ENCODE peak calls at places on chromosomes 4 and X, in six cellular contexts. One of them, this sample, is unnamed.

GRCh38 chr4:5554376-5554775 is 154.0 kb downstream of the EVC2 start:
- DNase-seq in mesenchymal stem cell: no peak
- DNase-seq in aorta: no peak
- DNase-seq in esophagus squamous epithelium: no peak
- DNase-seq in adrenal gland: no peak
- DNase-seq in CD8-positive, alpha-beta memory T cell: no peak
- DNase-seq in this sample: no peak

GRCh38 chr4:107258359-107258758 is 222.2 kb upstream of the DKK2 start:
- DNase-seq in adrenal gland: no peak
- DNase-seq in aorta: no peak
- DNase-seq in esophagus squamous epithelium: no peak
- DNase-seq in CD8-positive, alpha-beta memory T cell: no peak
- DNase-seq in mesenchymal stem cell: no peak
- DNase-seq in this sample: peak; percentile 82

GRCh38 chr4:27318740-27319139 is 458.1 kb downstream of the STIM2 start:
- DNase-seq in esophagus squamous epithelium: no peak
- DNase-seq in aorta: no peak
- DNase-seq in adrenal gland: no peak
- DNase-seq in mesenchymal stem cell: peak; percentile 35
- DNase-seq in CD8-positive, alpha-beta memory T cell: no peak
- DNase-seq in this sample: no peak

GRCh38 chr4:33107813-33108212 is 2387.6 kb downstream of the PCDH7 start:
- DNase-seq in esophagus squamous epithelium: no peak
- DNase-seq in aorta: no peak
- DNase-seq in mesenchymal stem cell: peak; percentile 6
- DNase-seq in adrenal gland: no peak
- DNase-seq in CD8-positive, alpha-beta memory T cell: no peak
- DNase-seq in this sample: no peak

GRCh38 chr4:76950052-76950845 is 697 bp downstream of the SEPTIN11 start:
- DNase-seq in CD8-positive, alpha-beta memory T cell: peak; percentile 66
- DNase-seq in esophagus squamous epithelium: no peak
- DNase-seq in adrenal gland: peak; percentile 33
- DNase-seq in aorta: peak; percentile 75
- DNase-seq in mesenchymal stem cell: peak; percentile 61
- DNase-seq in this sample: no peak

GRCh38 chrX:30308263-30309138 is 689 bp downstream of the NR0B1 start:
- DNase-seq in mesenchymal stem cell: peak; percentile 24
- DNase-seq in CD8-positive, alpha-beta memory T cell: no peak
- DNase-seq in esophagus squamous epithelium: no peak
- DNase-seq in aorta: peak; percentile 40
- DNase-seq in adrenal gland: peak; percentile 74
- DNase-seq in this sample: no peak

GRCh38 chr4:4406455-4407298 is 19.8 kb downstream of the NSG1 start:
- DNase-seq in adrenal gland: no peak
- DNase-seq in aorta: peak; percentile 22
- DNase-seq in esophagus squamous epithelium: no peak
- DNase-seq in CD8-positive, alpha-beta memory T cell: no peak
- DNase-seq in mesenchymal stem cell: no peak
- DNase-seq in this sample: no peak

GRCh38 chrX:130539721-130540321 is 138.0 kb downstream of the RBMX2 start:
- DNase-seq in aorta: peak; percentile 62
- DNase-seq in esophagus squamous epithelium: no peak
- DNase-seq in mesenchymal stem cell: peak; percentile 28
- DNase-seq in CD8-positive, alpha-beta memory T cell: no peak
- DNase-seq in adrenal gland: peak; percentile 71
- DNase-seq in this sample: peak; percentile 35

GRCh38 chr4:185269286-185269685 is 59.9 kb downstream of the SNX25 start:
- DNase-seq in aorta: no peak
- DNase-seq in mesenchymal stem cell: no peak
- DNase-seq in esophagus squamous epithelium: no peak
- DNase-seq in adrenal gland: no peak
- DNase-seq in CD8-positive, alpha-beta memory T cell: no peak
- DNase-seq in this sample: no peak

GRCh38 chr4:180150818-180151217 is 2092.4 kb upstream of the TENM3 start:
- DNase-seq in adrenal gland: no peak
- DNase-seq in aorta: no peak
- DNase-seq in esophagus squamous epithelium: no peak
- DNase-seq in mesenchymal stem cell: peak; percentile 24
- DNase-seq in CD8-positive, alpha-beta memory T cell: no peak
- DNase-seq in this sample: no peak

GRCh38 chr4:79864470-79865190 is 208.4 kb downstream of the ANTXR2 start:
- DNase-seq in esophagus squamous epithelium: no peak
- DNase-seq in aorta: no peak
- DNase-seq in CD8-positive, alpha-beta memory T cell: no peak
- DNase-seq in adrenal gland: no peak
- DNase-seq in mesenchymal stem cell: no peak
- DNase-seq in this sample: no peak

GRCh38 chrX:42976729-42977366 is 198.9 kb upstream of the PPP1R2C start:
- DNase-seq in mesenchymal stem cell: no peak
- DNase-seq in adrenal gland: no peak
- DNase-seq in CD8-positive, alpha-beta memory T cell: no peak
- DNase-seq in aorta: no peak
- DNase-seq in esophagus squamous epithelium: no peak
- DNase-seq in this sample: no peak

GRCh38 chr4:73800206-73800605 is 36.3 kb upstream of the CXCL6 start:
- DNase-seq in esophagus squamous epithelium: no peak
- DNase-seq in CD8-positive, alpha-beta memory T cell: no peak
- DNase-seq in aorta: no peak
- DNase-seq in mesenchymal stem cell: no peak
- DNase-seq in adrenal gland: no peak
- DNase-seq in this sample: no peak

GRCh38 chrX:133335027-133335426 is 80.3 kb downstream of the GPC4 start:
- DNase-seq in aorta: no peak
- DNase-seq in adrenal gland: peak; percentile 23
- DNase-seq in mesenchymal stem cell: peak; percentile 46
- DNase-seq in esophagus squamous epithelium: no peak
- DNase-seq in CD8-positive, alpha-beta memory T cell: no peak
- DNase-seq in this sample: peak; percentile 5

GRCh38 chr4:85776579-85776978 is 301.6 kb downstream of the ARHGAP24 start:
- DNase-seq in CD8-positive, alpha-beta memory T cell: no peak
- DNase-seq in aorta: no peak
- DNase-seq in adrenal gland: no peak
- DNase-seq in mesenchymal stem cell: peak; percentile 43
- DNase-seq in esophagus squamous epithelium: no peak
- DNase-seq in this sample: no peak

GRCh38 chrX:48927125-48927524 is 8.3 kb upstream of the PIM2 start:
- DNase-seq in aorta: peak; percentile 3
- DNase-seq in esophagus squamous epithelium: no peak
- DNase-seq in CD8-positive, alpha-beta memory T cell: no peak
- DNase-seq in adrenal gland: no peak
- DNase-seq in mesenchymal stem cell: no peak
- DNase-seq in this sample: no peak

GRCh38 chr4:77817304-77818076 is 1.7 kb downstream of the CNOT6L start:
- DNase-seq in aorta: no peak
- DNase-seq in CD8-positive, alpha-beta memory T cell: no peak
- DNase-seq in mesenchymal stem cell: no peak
- DNase-seq in adrenal gland: no peak
- DNase-seq in esophagus squamous epithelium: no peak
- DNase-seq in this sample: no peak

GRCh38 chr4:11487139-11487538 is 58.4 kb upstream of the HS3ST1 start:
- DNase-seq in esophagus squamous epithelium: no peak
- DNase-seq in mesenchymal stem cell: no peak
- DNase-seq in adrenal gland: no peak
- DNase-seq in aorta: no peak
- DNase-seq in CD8-positive, alpha-beta memory T cell: no peak
- DNase-seq in this sample: no peak

GRCh38 chrX:15849555-15849954 is 5.1 kb downstream of the AP1S2 start:
- DNase-seq in aorta: no peak
- DNase-seq in CD8-positive, alpha-beta memory T cell: no peak
- DNase-seq in mesenchymal stem cell: peak; percentile 39
- DNase-seq in esophagus squamous epithelium: no peak
- DNase-seq in adrenal gland: no peak
- DNase-seq in this sample: no peak

DNA sequence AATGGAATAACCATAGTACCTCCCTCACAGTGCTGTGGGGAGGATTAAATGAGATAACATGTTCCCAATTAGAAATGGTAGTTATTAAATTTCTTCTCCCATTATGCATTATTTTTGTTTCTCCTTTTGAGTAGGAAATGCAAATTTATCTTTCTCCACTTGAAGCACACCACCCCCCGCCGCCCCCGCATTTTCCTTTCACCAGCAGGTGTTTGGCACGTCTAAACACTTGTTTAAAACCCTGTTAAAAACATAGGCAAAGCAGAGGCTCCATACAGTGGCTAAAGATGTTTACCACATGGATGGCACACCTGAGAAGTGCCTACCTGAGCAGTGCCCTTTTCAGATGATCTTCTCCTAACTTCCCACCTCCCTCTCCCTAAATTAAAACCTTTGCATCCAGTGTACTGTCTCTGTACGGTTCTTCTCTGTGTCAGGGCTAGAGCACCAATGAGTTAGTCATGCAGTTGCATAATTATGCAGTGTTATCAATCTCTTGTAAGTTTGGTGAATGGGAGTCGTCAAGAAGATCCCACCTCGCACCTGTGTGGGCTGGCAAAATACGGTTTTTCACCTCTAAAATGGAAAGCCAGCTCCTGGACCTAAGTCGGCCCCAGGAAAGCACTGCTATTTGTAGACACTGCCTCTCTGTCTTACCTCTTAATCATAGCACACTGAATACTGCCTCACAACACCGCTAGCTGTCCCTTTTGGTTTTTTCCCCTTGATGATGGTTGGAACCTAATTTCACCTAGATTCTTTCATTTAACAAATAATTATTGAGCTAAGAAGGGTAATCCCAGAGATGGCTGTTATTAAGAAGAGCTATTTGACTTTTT is 122.0 kb downstream of the CT47B1 start:
- DNase-seq in mesenchymal stem cell: no peak
- DNase-seq in aorta: no peak
- DNase-seq in esophagus squamous epithelium: no peak
- DNase-seq in CD8-positive, alpha-beta memory T cell: no peak
- DNase-seq in adrenal gland: no peak
- DNase-seq in this sample: no peak
- H3K4me3 ChIP-seq in mesenchymal stem cell: no peak overlapping the region
- H3K4me3 ChIP-seq in aorta: no peak overlapping the region
- H3K4me3 ChIP-seq in esophagus squamous epithelium: no peak overlapping the region
- H3K4me3 ChIP-seq in CD8-positive, alpha-beta memory T cell: no peak overlapping the region
- H3K4me3 ChIP-seq in adrenal gland: no peak overlapping the region
- H3K4me3 ChIP-seq in this sample: no peak overlapping the region

GRCh38 chr4:87410157-87410556 is 12.2 kb upstream of the NUDT9 start:
- DNase-seq in adrenal gland: no peak
- DNase-seq in mesenchymal stem cell: peak; percentile 72
- DNase-seq in esophagus squamous epithelium: no peak
- DNase-seq in CD8-positive, alpha-beta memory T cell: no peak
- DNase-seq in aorta: no peak
- DNase-seq in this sample: no peak
- H3K27ac ChIP-seq in adrenal gland: no peak overlapping the region
- H3K27ac ChIP-seq in mesenchymal stem cell: no peak overlapping the region
- H3K27ac ChIP-seq in esophagus squamous epithelium: no peak overlapping the region
- H3K27ac ChIP-seq in CD8-positive, alpha-beta memory T cell: no peak overlapping the region
- H3K27ac ChIP-seq in aorta: no peak overlapping the region
- H3K27ac ChIP-seq in this sample: no peak overlapping the region

GRCh38 chrX:115584715-115585114 is 23.7 kb downstream of the PLS3 start:
- DNase-seq in CD8-positive, alpha-beta memory T cell: no peak
- DNase-seq in aorta: no peak
- DNase-seq in esophagus squamous epithelium: no peak
- DNase-seq in mesenchymal stem cell: peak; percentile 61
- DNase-seq in adrenal gland: no peak
- DNase-seq in this sample: no peak
- H3K27me3 ChIP-seq in CD8-positive, alpha-beta memory T cell: no peaks in the 10 kb centered on the region
- H3K27me3 ChIP-seq in aorta: no peaks in the 10 kb centered on the region
- H3K27me3 ChIP-seq in esophagus squamous epithelium: no peaks in the 10 kb centered on the region
- H3K27me3 ChIP-seq in mesenchymal stem cell: no peaks in the 10 kb centered on the region
- H3K27me3 ChIP-seq in adrenal gland: peaks cover 12% of the 10 kb centered on the region
- H3K27me3 ChIP-seq in this sample: no peaks in the 10 kb centered on the region

GRCh38 chr4:140168474-140168873 is 14.5 kb upstream of the MAML3 start:
- DNase-seq in adrenal gland: no peak
- DNase-seq in mesenchymal stem cell: no peak
- DNase-seq in CD8-positive, alpha-beta memory T cell: no peak
- DNase-seq in esophagus squamous epithelium: no peak
- DNase-seq in aorta: no peak
- DNase-seq in this sample: peak; percentile 68

GRCh38 chr4:140158234-140159030 is 4.4 kb upstream of the MAML3 start:
- DNase-seq in aorta: no peak
- DNase-seq in mesenchymal stem cell: no peak
- DNase-seq in CD8-positive, alpha-beta memory T cell: no peak
- DNase-seq in adrenal gland: no peak
- DNase-seq in esophagus squamous epithelium: no peak
- DNase-seq in this sample: no peak

GRCh38 chr4:140157341-140157740 is 3.4 kb upstream of the MAML3 start:
- DNase-seq in mesenchymal stem cell: no peak
- DNase-seq in aorta: no peak
- DNase-seq in adrenal gland: no peak
- DNase-seq in esophagus squamous epithelium: no peak
- DNase-seq in CD8-positive, alpha-beta memory T cell: no peak
- DNase-seq in this sample: no peak

GRCh38 chr4:140163029-140163810 is 9.2 kb upstream of the MAML3 start:
- DNase-seq in adrenal gland: peak; percentile 69
- DNase-seq in esophagus squamous epithelium: no peak
- DNase-seq in mesenchymal stem cell: no peak
- DNase-seq in aorta: peak; percentile 58
- DNase-seq in CD8-positive, alpha-beta memory T cell: no peak
- DNase-seq in this sample: peak; percentile 66

GRCh38 chr4:140162596-140162995 is 8.6 kb upstream of the MAML3 start:
- DNase-seq in esophagus squamous epithelium: no peak
- DNase-seq in mesenchymal stem cell: no peak
- DNase-seq in aorta: no peak
- DNase-seq in adrenal gland: no peak
- DNase-seq in CD8-positive, alpha-beta memory T cell: no peak
- DNase-seq in this sample: no peak
- H3K4me3 ChIP-seq in esophagus squamous epithelium: peak overlapping the region; percentile 40
- H3K4me3 ChIP-seq in mesenchymal stem cell: peak overlapping the region; percentile 58
- H3K4me3 ChIP-seq in aorta: no peak overlapping the region
- H3K4me3 ChIP-seq in adrenal gland: peak overlapping the region; percentile 35
- H3K4me3 ChIP-seq in CD8-positive, alpha-beta memory T cell: no peak overlapping the region
- H3K4me3 ChIP-seq in this sample: no peak overlapping the region

This sample was measured in brain microvascular endothelial cell.